ENCODE peak calls at places on chromosomes 11 and 22, in nine cellular contexts. T, V, E, S, Q, L, W, G and P are unnamed samples.

GRCh38 chr11:17259931-17260499 is 16.5 kb upstream of the NUCB2 start:
- DNase-seq in S (no peak), Q (no peak), G (no peak), L (no peak), W (no peak), T (no peak), V (peak), E (no peak), P (no peak)

GRCh38 chr22:17965538-17966402 is 58.6 kb downstream of the MICAL3 start:
- DNase-seq in T (no peak), Q (no peak), V (no peak), L (no peak), E (no peak), S (no peak), G (no peak), W (no peak), P (no peak)

GRCh38 chr11:1043563-1044096 is 7.1 kb upstream of the MUC6 start:
- DNase-seq in T (peak), Q (no peak), L (no peak), E (no peak), S (no peak), G (no peak), V (no peak), W (no peak), P (no peak)

GRCh38 chr11:70328556-70328955 is 58.1 kb downstream of the PPFIA1 start:
- DNase-seq in V (no peak), W (no peak), G (no peak), S (no peak), T (no peak), E (no peak), Q (no peak), L (no peak), P (no peak)

GRCh38 chr11:59918987-59919589 is 19.1 kb upstream of the OOSP1 start:
- DNase-seq in E (peak), V (peak), Q (peak), S (no peak), T (no peak), L (no peak), G (peak), W (peak), P (peak)

GRCh38 chr11:74839971-74840370 is 91.3 kb downstream of the RNF169 start:
- DNase-seq in G (no peak), L (no peak), S (no peak), V (no peak), E (no peak), Q (no peak), W (no peak), T (no peak), P (no peak)

GRCh38 chr22:47126344-47126811 is 363.9 kb downstream of the TBC1D22A start:
- DNase-seq in S (no peak), T (peak), Q (no peak), L (no peak), V (no peak), E (no peak), W (no peak), G (no peak), P (no peak)

GRCh38 chr11:104705475-104706195 is 192.6 kb downstream of the CASP12 start:
- DNase-seq in V (no peak), Q (peak), T (no peak), L (peak), S (no peak), G (peak), E (peak), W (no peak), P (no peak)

GRCh38 chr11:2213890-2214526 is 42.4 kb upstream of the TH start:
- DNase-seq in E (no peak), S (no peak), Q (no peak), G (no peak), W (no peak), T (no peak), L (peak), V (no peak), P (no peak)

GRCh38 chr22:23532756-23533155 is 47.3 kb downstream of the IGLL1 start:
- DNase-seq in W (no peak), L (no peak), E (no peak), G (no peak), S (no peak), T (peak), Q (no peak), V (no peak), P (no peak)

GRCh38 chr11:86438685-86439084 is 64.0 kb downstream of the CCDC81 start:
- DNase-seq in V (peak), G (no peak), E (peak), L (no peak), T (no peak), W (no peak), S (no peak), Q (no peak), P (no peak)

GRCh38 chr11:84924290-84924689 is 702.9 kb downstream of the DLG2 start:
- DNase-seq in L (no peak), Q (no peak), S (no peak), E (no peak), W (no peak), T (no peak), G (no peak), V (no peak), P (no peak)